ENCODE peak calls at places on chromosomes 11 and 22, in four cellular contexts. F, T, U and Z are unnamed samples.

GRCh38 chr11:70233511-70233919 is 30.4 kb downstream of the FADD start:
- DNase-seq in T (no peak), U (peak; percentile 58), F (no peak), Z (no peak)

GRCh38 chr11:69348414-69349235 is 54.7 kb downstream of the MYEOV start:
- DNase-seq in T (no peak), U (no peak), F (no peak), Z (no peak)

GRCh38 chr11:71372693-71373657 is 75.2 kb downstream of the DHCR7 start:
- DNase-seq in U (peak; percentile 26), F (no peak), T (no peak), Z (no peak)

GRCh38 chr11:16097543-16097942 is 258.8 kb downstream of the SOX6 start:
- DNase-seq in U (no peak), F (no peak), T (no peak), Z (no peak)

GRCh38 chr11:118752654-118753053 is 38.3 kb downstream of the DDX6 start:
- DNase-seq in U (no peak), F (no peak), T (no peak), Z (no peak)

GRCh38 chr11:59705281-59705680 is 8.4 kb downstream of the OR10V1 start:
- DNase-seq in T (no peak), U (no peak), F (no peak), Z (no peak)

GRCh38 chr11:128790200-128790599 is 76.9 kb downstream of the KCNJ1 start:
- DNase-seq in F (no peak), U (no peak), T (no peak), Z (no peak)

GRCh38 chr11:10017050-10017449 is 277.0 kb downstream of the SBF2 start:
- DNase-seq in U (no peak), F (no peak), T (no peak), Z (no peak)

GRCh38 chr11:94328587-94329080 is 24.3 kb downstream of the IZUMO1R start:
- DNase-seq in F (no peak), U (no peak), T (no peak), Z (no peak)

GRCh38 chr11:114195981-114196731 is 100.0 kb upstream of the NNMT start:
- DNase-seq in T (no peak), U (no peak), F (no peak), Z (no peak)

GRCh38 chr22:38837414-38837813 is 6.4 kb downstream of the NPTXR start:
- DNase-seq in T (no peak), F (no peak), U (no peak), Z (no peak)

GRCh38 chr22:38841211-38841610 is 2.6 kb downstream of the NPTXR start:
- DNase-seq in T (no peak), F (no peak), U (no peak), Z (no peak)

GRCh38 chr22:38842512-38843200 is 1.2 kb downstream of the NPTXR start:
- DNase-seq in T (no peak), F (no peak), U (no peak), Z (no peak)

GRCh38 chr22:38841635-38842034 is 2.2 kb downstream of the NPTXR start:
- DNase-seq in T (no peak), U (no peak), F (no peak), Z (no peak)

GRCh38 chr22:38840129-38840528 is 3.7 kb downstream of the NPTXR start:
- DNase-seq in T (no peak), F (no peak), U (no peak), Z (no peak)
- TF ChIP-seq GABPA in T (no peak), F (no peak), U (no peak), Z (no peak)

GRCh38 chr11:96748639-96749370 is 359.0 kb downstream of the JRKL start:
- DNase-seq in U (no peak), F (no peak), T (no peak), Z (no peak)
- TF ChIP-seq GABPA in U (no peak), F (no peak), T (no peak), Z (no peak)

GRCh38 chr11:46352063-46352841 is 5.0 kb downstream of the DGKZ start:
- DNase-seq in U (no peak), T (peak; percentile 85), F (peak; percentile 54), Z (no peak)
- TF ChIP-seq GABPA in U (no peak), T (no peak), F (peak; percentile 28), Z (peak; percentile 85)

DNA sequence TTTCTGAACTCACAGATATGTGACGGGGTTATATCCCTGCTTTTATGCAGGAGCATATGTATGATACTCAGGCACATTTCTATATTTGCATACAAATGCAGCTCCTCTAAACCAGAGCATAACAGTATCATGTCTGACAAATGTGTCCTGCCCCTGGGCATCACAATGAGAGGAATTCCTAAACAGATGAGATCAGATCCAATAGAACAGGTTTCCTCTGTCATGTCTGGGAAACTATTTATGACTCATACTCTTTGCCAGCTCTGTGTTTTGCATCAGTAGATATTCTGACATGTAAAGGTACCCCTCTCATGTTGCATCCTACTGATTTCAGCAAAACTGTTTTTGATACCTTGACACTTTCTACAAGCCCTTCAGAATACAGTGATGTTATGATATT is 29.4 kb downstream of the SYT9 start:
- DNase-seq in F (no peak), U (peak; percentile 4), T (no peak), Z (peak; percentile 17)
- TF ChIP-seq GABPA in F (no peak), U (no peak), T (no peak), Z (no peak)

GRCh38 chr11:83778598-83778997 is 492.4 kb upstream of the CCDC90B start:
- DNase-seq in U (no peak), F (no peak), T (no peak), Z (no peak)

GRCh38 chr11:83768476-83768875 is 482.3 kb upstream of the CCDC90B start:
- DNase-seq in T (no peak), U (no peak), F (no peak), Z (no peak)

GRCh38 chr11:83779876-83780275 is 493.7 kb upstream of the CCDC90B start:
- DNase-seq in F (no peak), U (no peak), T (no peak), Z (no peak)

DNA sequence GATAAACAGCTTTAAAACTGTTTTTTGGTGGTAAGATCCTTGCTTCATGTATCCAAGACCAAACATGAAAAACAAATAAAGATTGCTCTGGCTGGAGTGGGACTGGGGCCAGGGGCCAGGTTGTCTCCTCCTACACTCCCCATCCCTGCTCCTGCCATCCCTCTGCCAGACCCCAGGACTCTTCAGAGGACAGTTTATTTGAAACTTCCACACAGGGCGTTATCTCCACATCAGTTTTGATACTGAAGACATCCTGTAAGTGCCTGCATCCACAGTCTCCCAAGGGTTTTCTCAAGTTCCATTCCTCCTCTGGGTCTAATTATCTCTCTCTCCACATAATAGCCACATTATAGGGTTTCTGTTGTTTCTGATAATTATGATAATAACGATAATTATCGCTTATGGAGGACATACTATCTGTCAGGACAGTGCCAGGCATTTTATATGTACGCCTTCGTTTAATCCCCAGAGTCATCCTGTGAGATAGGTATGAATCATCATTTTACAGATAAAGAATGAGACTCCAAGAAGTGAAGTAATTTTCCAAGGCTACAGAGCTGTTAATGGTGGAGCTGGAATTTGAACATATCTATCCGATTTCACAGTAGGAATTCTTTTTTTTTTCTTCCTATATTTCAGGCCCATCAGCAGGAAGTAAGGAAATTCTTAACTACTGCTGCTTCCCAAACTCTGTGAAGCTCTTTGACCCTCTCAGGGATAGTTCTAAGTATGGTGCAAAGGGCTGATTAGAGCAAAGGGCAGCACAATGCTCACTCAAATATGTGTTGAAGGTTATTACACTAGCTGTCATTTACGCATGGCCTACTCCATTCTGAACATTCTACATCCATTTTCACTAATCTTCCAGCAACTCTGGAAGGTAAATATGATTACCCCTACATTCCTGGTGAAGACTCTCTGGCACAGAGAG is 488.0 kb upstream of the CCDC90B start:
- DNase-seq in U (no peak), T (no peak), F (no peak), Z (no peak)
- TF ChIP-seq GABPA in U (no peak), T (no peak), F (no peak), Z (no peak)

GRCh38 chr11:57249384-57250319 is 12.6 kb upstream of the APLNR start:
- DNase-seq in U (peak; percentile 23), T (no peak), F (peak; percentile 36), Z (no peak)

GRCh38 chr11:57244911-57245310 is 7.9 kb upstream of the APLNR start:
- DNase-seq in U (no peak), F (no peak), T (no peak), Z (no peak)

GRCh38 chr11:57251037-57251436 is 14.0 kb upstream of the APLNR start:
- DNase-seq in T (no peak), U (no peak), F (no peak), Z (no peak)

GRCh38 chr11:57251491-57252104 is 14.5 kb upstream of the APLNR start:
- DNase-seq in T (no peak), F (no peak), U (no peak), Z (no peak)

DNA sequence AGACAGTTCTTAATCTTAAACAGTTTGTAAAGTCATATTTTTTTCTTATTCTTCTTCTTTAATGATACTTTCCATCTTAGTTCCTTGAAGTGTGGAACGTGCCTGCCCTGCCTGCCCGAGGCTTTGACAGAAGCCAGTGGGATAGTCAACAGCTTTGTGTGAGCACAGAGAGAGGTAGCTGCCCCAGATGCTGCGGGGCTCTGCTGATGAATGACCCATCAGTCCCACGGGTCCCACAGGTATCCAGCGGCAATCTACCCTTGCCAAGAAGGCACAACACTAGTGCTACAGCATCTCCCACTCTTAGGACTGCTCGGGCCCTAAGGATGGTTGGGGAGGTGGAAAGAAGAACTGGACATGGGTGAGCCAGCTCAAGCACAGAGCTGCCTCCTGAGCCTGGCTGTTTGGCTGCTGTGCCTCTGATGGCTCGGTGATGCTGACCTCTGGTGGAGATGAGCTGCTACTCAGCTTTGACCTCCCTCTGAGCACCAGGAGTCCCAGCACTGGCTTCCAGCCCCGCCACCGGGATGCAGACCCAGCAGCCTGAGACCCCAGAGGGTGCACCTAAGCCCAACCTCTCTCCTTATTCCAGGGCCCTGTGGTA is 11.8 kb upstream of the APLNR start:
- DNase-seq in F (peak; percentile 54), U (peak; percentile 45), T (peak; percentile 82), Z (peak; percentile 85)
- TF ChIP-seq GABPA in F (no peak), U (no peak), T (no peak), Z (no peak)

GRCh38 chr22:37018086-37018814 is 997 bp downstream of the TST start:
- DNase-seq in T (no peak), F (peak; percentile 31), U (no peak), Z (no peak)
- TF ChIP-seq GABPA in T (no peak), F (no peak), U (no peak), Z (no peak)

DNA sequence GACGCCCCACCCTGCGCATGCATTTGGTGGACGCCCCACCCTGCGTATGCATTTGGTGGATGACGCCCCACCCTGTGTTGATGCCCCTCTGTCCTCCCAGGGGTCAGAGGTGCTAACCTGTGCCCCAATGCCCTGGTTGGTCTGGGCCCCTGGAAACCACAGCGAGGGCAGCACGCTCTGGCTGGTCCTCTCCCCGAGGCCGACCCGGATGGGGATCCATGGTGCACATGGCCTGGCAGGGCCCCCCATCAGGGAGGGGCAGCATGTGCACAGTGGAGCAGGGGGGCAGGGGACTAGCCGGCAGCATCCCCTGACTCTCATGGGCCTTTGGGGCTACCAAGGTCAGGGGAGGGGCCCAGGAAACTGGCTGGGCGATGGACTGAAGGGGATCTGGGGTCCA is 7.7 kb upstream of the MUC5AC start:
- DNase-seq in F (no peak), T (peak; percentile 11), U (no peak), Z (no peak)
- TF ChIP-seq GABPA in F (no peak), T (no peak), U (no peak), Z (no peak)